ENCODE peak calls at places on chromosomes 3 and 15, in six cellular contexts. Y is stimulated activated CD4-positive, alpha-beta T cell treated with anti-CD3 and anti-CD28 coated beads, Interleukin-12 subunit alpha, Interleukin-12 subunit beta, amount 100 ng/mL, for 4 hours; Q is spleen; M is hippocampal formation; I is HT1080; F is GM13976. X is an unnamed sample.

GRCh38 chr15:33729648-33730047 is 238.6 kb upstream of the CHRM5 start:
- DNase-seq in Y (no peak), Q (no peak), M (no peak), I (no peak), F (no peak), X (peak; percentile 43)

GRCh38 chr3:124887177-124887995 is at the start of gene ITGB5:
- DNase-seq in Y (peak; percentile 25), Q (peak; percentile 86), M (peak; percentile 19), I (peak; percentile 89), F (peak; percentile 76), X (peak; percentile 55)

GRCh38 chr15:36844453-36845094 is 255.8 kb downstream of the MEIS2 start:
- DNase-seq in Y (no peak), Q (no peak), M (no peak), I (no peak), F (no peak), X (no peak)

GRCh38 chr3:72245183-72245811 is 460.3 kb upstream of the PROK2 start:
- DNase-seq in Y (no peak), Q (no peak), M (no peak), I (peak; percentile 39), F (no peak), X (no peak)

GRCh38 chr3:29065211-29065785 is 215.6 kb upstream of the RBMS3 start:
- DNase-seq in Y (no peak), Q (no peak), M (peak; percentile 25), I (peak; percentile 100), F (no peak), X (peak; percentile 100)

GRCh38 chr3:149634072-149634471 is 23.8 kb downstream of the WWTR1 start:
- DNase-seq in Y (no peak), Q (no peak), M (no peak), I (no peak), F (no peak), X (no peak)

GRCh38 chr15:96150277-96150676 is 180.2 kb upstream of the NR2F2 start:
- DNase-seq in Y (no peak), Q (no peak), M (no peak), I (no peak), F (no peak), X (no peak)

GRCh38 chr3:179604336-179605078 is at the start of the genes MRPL47 and NDUFB5:
- DNase-seq in Y (peak; percentile 84), Q (peak; percentile 97), M (peak; percentile 99), I (peak; percentile 98), F (peak; percentile 90), X (peak; percentile 94)

GRCh38 chr15:78906310-78906608 is 33.6 kb downstream of the MORF4L1 start:
- DNase-seq in Y (no peak), Q (no peak), M (no peak), I (peak; percentile 37), F (no peak), X (peak; percentile 63)

GRCh38 chr15:55221090-55222011 is 24.6 kb upstream of the RSL24D1 start:
- DNase-seq in Y (no peak), Q (no peak), M (peak; percentile 3), I (peak; percentile 96), F (peak; percentile 62), X (peak; percentile 96)

GRCh38 chr3:177262396-177262795 is 65.1 kb upstream of the TBL1XR1 start:
- DNase-seq in Y (no peak), Q (no peak), M (no peak), I (no peak), F (no peak), X (no peak)

GRCh38 chr3:147392083-147392916 is 14.0 kb downstream of the ZIC4 start:
- DNase-seq in Y (no peak), Q (peak; percentile 57), M (peak; percentile 83), I (no peak), F (no peak), X (no peak)

GRCh38 chr3:124322309-124322880 is 330.5 kb upstream of the ROPN1 start:
- DNase-seq in Y (no peak), Q (no peak), M (no peak), I (no peak), F (no peak), X (no peak)

GRCh38 chr15:67719330-67719959 is 105.9 kb upstream of the SKOR1 start:
- DNase-seq in Y (no peak), Q (no peak), M (no peak), I (no peak), F (no peak), X (no peak)

GRCh38 chr3:180802837-180803236 is 109.6 kb upstream of the FXR1 start:
- DNase-seq in Y (no peak), Q (no peak), M (peak; percentile 46), I (peak; percentile 21), F (no peak), X (peak; percentile 26)

GRCh38 chr15:74635228-74635627 is 19.6 kb downstream of the CLK3 start:
- DNase-seq in Y (peak; percentile 67), Q (peak; percentile 90), M (peak; percentile 19), I (peak; percentile 56), F (peak; percentile 77), X (peak; percentile 59)

GRCh38 chr3:107542665-107543064 is 19.9 kb downstream of the BBX start:
- DNase-seq in Y (no peak), Q (no peak), M (no peak), I (no peak), F (no peak), X (no peak)